ENCODE peak calls at places on chromosome X, in ten cellular contexts. One of them, this sample, is unnamed. For H3K4me1, the result is how much of the 10 kb centered on the place peaks cover.

GRCh38 chrX:12701625-12702024 is 89.6 kb upstream of the PRPS2 start:
- DNase-seq in K562: peak
- DNase-seq in A549: peak
- DNase-seq in stomach: peak
- DNase-seq in ovary: peak
- DNase-seq in sigmoid colon: peak
- DNase-seq in suprapubic skin: no peak
- DNase-seq in tibial nerve: no peak
- DNase-seq in transverse colon: peak
- DNase-seq in H1: peak
- DNase-seq in this sample: no peak

GRCh38 chrX:2430265-2430825 is 70.4 kb downstream of the DHRSX start:
- DNase-seq in suprapubic skin: no peak
- DNase-seq in K562: no peak
- DNase-seq in H1: no peak
- DNase-seq in sigmoid colon: no peak
- DNase-seq in transverse colon: no peak
- DNase-seq in A549: no peak
- DNase-seq in ovary: no peak
- DNase-seq in stomach: no peak
- DNase-seq in tibial nerve: no peak
- DNase-seq in this sample: no peak

GRCh38 chrX:153878969-153879653 is 6.9 kb downstream of the L1CAM start:
- DNase-seq in suprapubic skin: no peak
- DNase-seq in tibial nerve: no peak
- DNase-seq in sigmoid colon: no peak
- DNase-seq in A549: no peak
- DNase-seq in stomach: no peak
- DNase-seq in ovary: no peak
- DNase-seq in transverse colon: no peak
- DNase-seq in H1: no peak
- DNase-seq in K562: no peak
- DNase-seq in this sample: no peak

GRCh38 chrX:100645106-100645505 is 1.1 kb downstream of the SRPX2 start:
- DNase-seq in H1: no peak
- DNase-seq in A549: no peak
- DNase-seq in sigmoid colon: no peak
- DNase-seq in transverse colon: no peak
- DNase-seq in tibial nerve: no peak
- DNase-seq in ovary: no peak
- DNase-seq in suprapubic skin: no peak
- DNase-seq in stomach: no peak
- DNase-seq in K562: no peak
- DNase-seq in this sample: no peak

GRCh38 chrX:10050481-10050880 is 83.3 kb downstream of the CLDN34 start:
- DNase-seq in tibial nerve: no peak
- DNase-seq in ovary: no peak
- DNase-seq in sigmoid colon: no peak
- DNase-seq in A549: no peak
- DNase-seq in stomach: peak
- DNase-seq in transverse colon: no peak
- DNase-seq in suprapubic skin: no peak
- DNase-seq in K562: no peak
- DNase-seq in H1: peak
- DNase-seq in this sample: no peak

GRCh38 chrX:24294619-24295018 is 19.2 kb downstream of the SUPT20HL2 start:
- DNase-seq in K562: peak
- DNase-seq in suprapubic skin: no peak
- DNase-seq in sigmoid colon: no peak
- DNase-seq in tibial nerve: no peak
- DNase-seq in transverse colon: peak
- DNase-seq in H1: peak
- DNase-seq in A549: no peak
- DNase-seq in ovary: peak
- DNase-seq in stomach: no peak
- DNase-seq in this sample: no peak

GRCh38 chrX:17844236-17844635 is 16.9 kb downstream of the RAI2 start:
- DNase-seq in sigmoid colon: no peak
- DNase-seq in tibial nerve: no peak
- DNase-seq in suprapubic skin: no peak
- DNase-seq in stomach: no peak
- DNase-seq in A549: no peak
- DNase-seq in transverse colon: no peak
- DNase-seq in H1: no peak
- DNase-seq in K562: no peak
- DNase-seq in ovary: no peak
- DNase-seq in this sample: no peak

GRCh38 chrX:16727637-16728036 is 8.2 kb downstream of the SYAP1 start:
- DNase-seq in A549: no peak
- DNase-seq in ovary: no peak
- DNase-seq in tibial nerve: no peak
- DNase-seq in stomach: no peak
- DNase-seq in suprapubic skin: no peak
- DNase-seq in transverse colon: no peak
- DNase-seq in sigmoid colon: no peak
- DNase-seq in K562: no peak
- DNase-seq in H1: no peak
- DNase-seq in this sample: no peak

GRCh38 chrX:114626323-114626722 is 42.4 kb downstream of the HTR2C start:
- DNase-seq in sigmoid colon: no peak
- DNase-seq in K562: peak
- DNase-seq in stomach: no peak
- DNase-seq in A549: peak
- DNase-seq in tibial nerve: no peak
- DNase-seq in transverse colon: no peak
- DNase-seq in suprapubic skin: no peak
- DNase-seq in ovary: no peak
- DNase-seq in H1: no peak
- DNase-seq in this sample: no peak

GRCh38 chrX:120791013-120791643 is 84.5 kb downstream of the CT47B1 start:
- DNase-seq in A549: no peak
- DNase-seq in H1: no peak
- DNase-seq in suprapubic skin: no peak
- DNase-seq in transverse colon: peak
- DNase-seq in stomach: peak
- DNase-seq in K562: no peak
- DNase-seq in ovary: peak
- DNase-seq in tibial nerve: peak
- DNase-seq in sigmoid colon: peak
- DNase-seq in this sample: no peak

DNA sequence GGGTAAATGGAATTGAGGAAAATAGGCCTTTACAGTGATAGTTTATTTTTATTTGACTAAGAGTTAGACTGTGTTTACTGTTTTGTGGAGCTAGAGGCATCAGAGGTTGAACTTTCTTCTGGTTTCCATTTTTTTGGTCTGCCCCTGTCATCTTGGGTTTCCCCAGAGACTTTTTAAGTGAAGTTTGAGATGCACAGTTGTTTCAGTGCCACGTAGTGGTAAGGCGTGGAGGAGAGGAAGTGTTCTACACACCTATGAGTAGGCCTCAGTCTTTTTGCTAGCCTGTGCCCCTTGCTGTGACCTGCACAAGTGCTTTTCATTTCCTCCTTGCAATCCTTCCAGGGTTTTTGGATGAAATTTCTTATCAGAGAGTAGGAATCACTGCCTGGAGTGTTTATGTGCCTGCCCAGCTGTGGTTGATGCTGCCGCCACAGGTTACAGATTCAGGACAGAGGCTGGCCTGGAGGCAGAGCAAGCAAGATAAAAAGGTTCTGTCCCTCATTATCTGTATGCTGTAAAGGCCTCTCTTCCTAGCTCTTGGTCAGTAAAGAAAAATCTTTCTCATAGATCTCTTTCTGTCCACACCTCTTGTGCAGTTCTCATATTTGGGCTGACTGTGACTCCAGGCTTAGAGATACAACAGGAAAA is 12.5 kb upstream of the HSFX4 start:
- DNase-seq in stomach: no peak
- DNase-seq in A549: no peak
- DNase-seq in transverse colon: no peak
- DNase-seq in sigmoid colon: no peak
- DNase-seq in H1: no peak
- DNase-seq in K562: no peak
- DNase-seq in tibial nerve: no peak
- DNase-seq in ovary: no peak
- DNase-seq in suprapubic skin: no peak
- DNase-seq in this sample: no peak
- TF ChIP-seq EP300 in stomach: no peak
- TF ChIP-seq EP300 in A549: no peak
- TF ChIP-seq EP300 in transverse colon: no peak
- TF ChIP-seq EP300 in sigmoid colon: no peak
- TF ChIP-seq EP300 in H1: no peak
- TF ChIP-seq EP300 in K562: no peak
- TF ChIP-seq EP300 in tibial nerve: no peak
- TF ChIP-seq EP300 in ovary: no peak
- TF ChIP-seq EP300 in suprapubic skin: no peak
- TF ChIP-seq EP300 in this sample: no peak

DNA sequence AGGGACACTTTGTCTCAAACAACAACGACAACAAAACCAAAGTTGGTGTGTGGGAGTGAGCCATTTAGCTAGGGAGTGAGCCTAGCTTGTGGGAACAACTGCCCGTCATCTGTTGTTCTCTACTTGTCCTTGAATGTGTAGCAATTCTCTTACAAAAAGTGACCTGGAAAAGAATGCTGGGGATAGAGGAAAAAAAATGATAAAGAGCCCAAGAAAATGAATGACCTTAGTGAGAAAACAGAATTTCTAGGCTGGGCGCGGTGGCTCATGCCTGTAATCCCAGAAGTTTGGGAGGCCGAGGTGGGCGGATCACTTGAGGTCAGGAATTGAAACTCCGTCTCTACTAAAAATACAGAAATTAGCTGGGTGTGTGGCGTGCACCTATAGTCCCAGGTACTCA is 19.6 kb downstream of the SEPTIN6 start:
- DNase-seq in ovary: no peak
- DNase-seq in tibial nerve: no peak
- DNase-seq in stomach: no peak
- DNase-seq in K562: no peak
- DNase-seq in A549: no peak
- DNase-seq in H1: no peak
- DNase-seq in transverse colon: no peak
- DNase-seq in sigmoid colon: peak
- DNase-seq in suprapubic skin: no peak
- DNase-seq in this sample: no peak
- H3K4me1 ChIP-seq in ovary: under half
- H3K4me1 ChIP-seq in tibial nerve: under half
- H3K4me1 ChIP-seq in stomach: under half
- H3K4me1 ChIP-seq in K562: under half
- H3K4me1 ChIP-seq in A549: under half
- H3K4me1 ChIP-seq in H1: under half
- H3K4me1 ChIP-seq in transverse colon: under half
- H3K4me1 ChIP-seq in sigmoid colon: under half
- H3K4me1 ChIP-seq in suprapubic skin: under half
- H3K4me1 ChIP-seq in this sample: under half

GRCh38 chrX:150692837-150693781 is at the start of gene MTMR1:
- DNase-seq in A549: peak
- DNase-seq in sigmoid colon: peak
- DNase-seq in H1: no peak
- DNase-seq in K562: peak
- DNase-seq in ovary: peak
- DNase-seq in transverse colon: peak
- DNase-seq in tibial nerve: no peak
- DNase-seq in suprapubic skin: no peak
- DNase-seq in stomach: peak
- DNase-seq in this sample: peak
- TF ChIP-seq POLR2A in A549: peak
- TF ChIP-seq POLR2A in sigmoid colon: no peak
- TF ChIP-seq POLR2A in H1: no peak
- TF ChIP-seq POLR2A in K562: no peak
- TF ChIP-seq POLR2A in ovary: no peak
- TF ChIP-seq POLR2A in transverse colon: no peak
- TF ChIP-seq POLR2A in tibial nerve: no peak
- TF ChIP-seq POLR2A in suprapubic skin: no peak
- TF ChIP-seq POLR2A in stomach: no peak
- TF ChIP-seq POLR2A in this sample: no peak

GRCh38 chrX:41276661-41277506 is 57.1 kb upstream of the DDX3X start:
- DNase-seq in transverse colon: no peak
- DNase-seq in ovary: no peak
- DNase-seq in tibial nerve: no peak
- DNase-seq in sigmoid colon: no peak
- DNase-seq in stomach: no peak
- DNase-seq in A549: no peak
- DNase-seq in H1: no peak
- DNase-seq in K562: no peak
- DNase-seq in suprapubic skin: no peak
- DNase-seq in this sample: no peak
- TF ChIP-seq EP300 in transverse colon: no peak
- TF ChIP-seq EP300 in ovary: no peak
- TF ChIP-seq EP300 in tibial nerve: no peak
- TF ChIP-seq EP300 in sigmoid colon: no peak
- TF ChIP-seq EP300 in stomach: no peak
- TF ChIP-seq EP300 in A549: no peak
- TF ChIP-seq EP300 in H1: no peak
- TF ChIP-seq EP300 in K562: no peak
- TF ChIP-seq EP300 in suprapubic skin: no peak
- TF ChIP-seq EP300 in this sample: no peak

DNA sequence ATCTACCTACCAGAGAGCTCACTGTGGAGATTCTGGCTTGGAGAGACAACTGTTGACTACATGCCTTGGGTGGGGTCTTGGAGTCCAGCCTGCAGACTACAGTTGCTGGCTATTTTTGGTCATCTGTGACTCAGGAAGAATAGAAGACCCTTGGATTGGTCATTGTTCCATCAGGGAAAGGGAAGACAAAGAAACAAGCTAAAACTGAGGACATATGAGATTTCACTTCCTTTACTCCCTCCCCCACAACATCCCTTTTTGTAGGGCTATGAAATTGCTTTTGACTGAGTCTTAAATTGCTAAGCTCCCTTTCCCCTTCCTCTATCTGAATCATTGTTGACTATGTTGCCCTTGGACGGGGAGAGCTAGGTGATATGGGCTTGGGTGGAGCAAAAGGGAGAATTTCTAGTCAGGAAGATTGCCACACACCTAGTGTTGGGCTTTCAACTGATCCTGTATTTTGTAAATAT is 11.7 kb downstream of the MSN start:
- DNase-seq in stomach: no peak
- DNase-seq in K562: no peak
- DNase-seq in ovary: no peak
- DNase-seq in H1: no peak
- DNase-seq in sigmoid colon: no peak
- DNase-seq in transverse colon: no peak
- DNase-seq in suprapubic skin: no peak
- DNase-seq in tibial nerve: no peak
- DNase-seq in A549: no peak
- DNase-seq in this sample: no peak
- H3K4me1 ChIP-seq in stomach: under half
- H3K4me1 ChIP-seq in K562: under half
- H3K4me1 ChIP-seq in ovary: under half
- H3K4me1 ChIP-seq in H1: under half
- H3K4me1 ChIP-seq in sigmoid colon: under half
- H3K4me1 ChIP-seq in transverse colon: under half
- H3K4me1 ChIP-seq in suprapubic skin: half or more
- H3K4me1 ChIP-seq in tibial nerve: under half
- H3K4me1 ChIP-seq in A549: half or more
- H3K4me1 ChIP-seq in this sample: half or more

GRCh38 chrX:132217203-132218073 is 1.8 kb downstream of the RAP2C start:
- DNase-seq in transverse colon: peak
- DNase-seq in K562: peak
- DNase-seq in stomach: peak
- DNase-seq in tibial nerve: peak
- DNase-seq in sigmoid colon: peak
- DNase-seq in H1: peak
- DNase-seq in A549: peak
- DNase-seq in suprapubic skin: peak
- DNase-seq in ovary: peak
- DNase-seq in this sample: peak
- TF ChIP-seq POLR2A in transverse colon: peak
- TF ChIP-seq POLR2A in K562: peak
- TF ChIP-seq POLR2A in stomach: no peak
- TF ChIP-seq POLR2A in tibial nerve: no peak
- TF ChIP-seq POLR2A in sigmoid colon: no peak
- TF ChIP-seq POLR2A in H1: peak
- TF ChIP-seq POLR2A in A549: peak
- TF ChIP-seq POLR2A in suprapubic skin: no peak
- TF ChIP-seq POLR2A in ovary: no peak
- TF ChIP-seq POLR2A in this sample: peak